ENCODE peak calls at places on chromosomes 2 and 18, in nine cellular contexts. M is transverse colon, S is GM12878, Q is A549, D is H1, Z is sigmoid colon, U is SK-N-SH, B is stomach, H is ovary. I is an unnamed sample.

GRCh38 chr2:19238440-19238839 is 120.0 kb downstream of the OSR1 start:
- DNase-seq in Z (no peak), D (no peak), M (no peak), Q (no peak), U (no peak), H (no peak), B (no peak), S (no peak), I (no peak)

GRCh38 chr2:171669121-171669520 is 18.1 kb upstream of the DYNC1I2 start:
- DNase-seq in D (no peak), Q (no peak), H (no peak), Z (no peak), U (no peak), B (no peak), M (no peak), S (no peak), I (no peak)

GRCh38 chr2:18749912-18750526 is 160.7 kb upstream of the NT5C1B start:
- DNase-seq in Z (peak; percentile 77), M (peak; percentile 49), Q (peak; percentile 28), H (peak; percentile 53), D (no peak), S (no peak), U (peak; percentile 35), B (peak; percentile 62), I (no peak)

GRCh38 chr18:72208920-72209676 is 335.0 kb downstream of the CBLN2 start:
- DNase-seq in H (no peak), D (no peak), U (no peak), Z (no peak), M (no peak), Q (no peak), B (no peak), S (no peak), I (no peak)

GRCh38 chr2:29080886-29081743 is 6.8 kb upstream of the PCARE start:
- DNase-seq in S (no peak), D (no peak), Z (no peak), M (no peak), B (no peak), U (no peak), H (no peak), Q (no peak), I (no peak)

GRCh38 chr2:194822657-194823056 is 834.4 kb upstream of the SLC39A10 start:
- DNase-seq in Q (no peak), D (no peak), H (no peak), U (no peak), S (no peak), M (no peak), Z (no peak), B (no peak), I (no peak)

GRCh38 chr18:58314284-58314683 is 270.3 kb downstream of the NEDD4L start:
- DNase-seq in H (peak; percentile 22), D (no peak), Z (peak; percentile 83), S (no peak), M (peak; percentile 37), U (no peak), Q (no peak), B (peak; percentile 43), I (peak; percentile 76)

GRCh38 chr2:23037596-23037995 is 347.4 kb upstream of the KLHL29 start:
- DNase-seq in S (no peak), M (no peak), U (no peak), D (no peak), H (no peak), B (no peak), Q (no peak), Z (no peak), I (no peak)

GRCh38 chr18:77135339-77136075 is 2.9 kb upstream of the MBP start:
- DNase-seq in H (no peak), B (no peak), M (no peak), U (no peak), Z (no peak), D (no peak), S (no peak), Q (no peak), I (no peak)

GRCh38 chr18:45920367-45920766 is 46.8 kb downstream of the EPG5 start:
- DNase-seq in Z (peak; percentile 88), Q (no peak), U (peak; percentile 68), H (peak; percentile 52), S (no peak), M (peak; percentile 60), D (no peak), B (peak; percentile 84), I (peak; percentile 83)

GRCh38 chr18:25075793-25076192 is 276.2 kb downstream of the ZNF521 start:
- DNase-seq in U (no peak), Q (no peak), Z (no peak), H (no peak), B (no peak), D (no peak), M (no peak), S (no peak), I (no peak)

GRCh38 chr2:66814916-66815315 is 380.0 kb downstream of the MEIS1 start:
- DNase-seq in S (no peak), Q (no peak), Z (no peak), H (no peak), U (no peak), M (no peak), D (no peak), B (no peak), I (no peak)

GRCh38 chr2:111072220-111072871 is 48.4 kb upstream of the BCL2L11 start:
- DNase-seq in H (no peak), S (no peak), B (no peak), U (no peak), M (no peak), D (no peak), Q (no peak), Z (no peak), I (no peak)

GRCh38 chr2:240444464-240444863 is 9.0 kb downstream of the GPC1 start:
- DNase-seq in Q (no peak), S (no peak), B (no peak), Z (no peak), D (no peak), H (no peak), M (no peak), U (no peak), I (no peak)
- H3K4me1 ChIP-seq in Q (peaks cover 34% of the 10 kb centered on the region), S (no peaks in the 10 kb centered on the region), B (peaks cover 12% of the 10 kb centered on the region), Z (peaks cover 5% of the 10 kb centered on the region), D (peaks cover 2% of the 10 kb centered on the region), H (no peaks in the 10 kb centered on the region), M (no peaks in the 10 kb centered on the region), U (no peaks in the 10 kb centered on the region), I (peaks cover 80% of the 10 kb centered on the region)

GRCh38 chr18:35521133-35521532 is 23.4 kb upstream of the INO80C start:
- DNase-seq in H (no peak), M (no peak), S (no peak), Z (no peak), D (no peak), B (no peak), U (no peak), Q (no peak), I (no peak)

GRCh38 chr18:35526476-35527120 is 28.8 kb upstream of the INO80C start:
- DNase-seq in Z (no peak), D (no peak), M (peak; percentile 18), B (no peak), U (no peak), S (no peak), Q (no peak), H (no peak), I (no peak)

GRCh38 chr18:35522130-35522959 is 24.6 kb upstream of the INO80C start:
- DNase-seq in H (no peak), Z (no peak), B (no peak), S (no peak), D (no peak), Q (no peak), U (no peak), M (no peak), I (no peak)

GRCh38 chr18:35525795-35526475 is 28.2 kb upstream of the INO80C start:
- DNase-seq in B (no peak), U (no peak), Z (no peak), Q (no peak), M (no peak), H (no peak), D (no peak), S (no peak), I (no peak)

DNA sequence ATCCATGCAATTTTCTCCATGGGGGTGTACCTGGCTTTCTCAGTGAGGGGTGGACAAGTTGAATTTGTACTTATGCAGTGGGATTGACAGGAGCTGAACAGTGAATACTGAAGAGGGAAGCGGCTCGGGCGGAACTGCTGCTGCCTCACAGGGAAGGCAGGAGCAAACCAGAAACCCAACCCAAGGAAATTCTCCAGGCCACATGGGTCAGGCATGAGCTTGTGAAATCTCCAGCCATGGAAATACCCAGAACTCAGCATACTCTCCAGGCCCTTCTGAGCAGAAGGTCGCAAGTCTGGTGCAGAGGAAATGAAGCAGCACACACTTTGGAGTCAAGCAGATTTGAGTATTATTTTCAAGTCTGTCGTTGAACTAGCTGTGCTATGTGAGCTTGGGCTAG is 26.5 kb upstream of the INO80C start:
- DNase-seq in S (no peak), U (no peak), M (no peak), H (no peak), Q (no peak), B (no peak), D (no peak), Z (no peak), I (no peak)
- TF ChIP-seq EP300 in S (no peak), U (no peak), M (no peak), H (no peak), Q (no peak), B (no peak), D (no peak), Z (no peak), I (no peak)

GRCh38 chr18:11002796-11003195 is 146.6 kb downstream of the PIEZO2 start:
- DNase-seq in H (no peak), Q (no peak), B (no peak), S (no peak), D (no peak), Z (no peak), U (no peak), M (no peak), I (no peak)
- H3K4me1 ChIP-seq in H (peaks cover 20% of the 10 kb centered on the region), Q (peaks cover 16% of the 10 kb centered on the region), B (peaks cover 19% of the 10 kb centered on the region), S (peaks cover 23% of the 10 kb centered on the region), D (peaks cover 2% of the 10 kb centered on the region), Z (no peaks in the 10 kb centered on the region), U (no peaks in the 10 kb centered on the region), M (no peaks in the 10 kb centered on the region), I (peaks cover 7% of the 10 kb centered on the region)

GRCh38 chr2:159090514-159091201 is 122.2 kb downstream of the TANC1 start:
- DNase-seq in U (no peak), S (peak; percentile 25), D (no peak), B (no peak), Q (peak; percentile 13), H (no peak), M (no peak), Z (no peak), I (no peak)
- TF ChIP-seq EP300 in U (no peak), S (no peak), D (no peak), B (no peak), Q (no peak), H (no peak), M (no peak), Z (no peak), I (no peak)